ENCODE peak calls at places on chromosomes 7 and 10, in seven cellular contexts. F is mucosa of descending colon, R is body of pancreas, M is BE2C, S is neural progenitor cell, D is thoracic aorta, G is IMR-90. O is an unnamed sample. For H3K36me3 and H3K4me1, the result is how much of the 10 kb centered on the place peaks cover.

GRCh38 chr10:86646933-86647332 is 7.4 kb upstream of the OPN4 start:
- DNase-seq in F (no peak), R (no peak), M (no peak), S (no peak), D (no peak), G (no peak), O (no peak)

GRCh38 chr7:27194641-27195379 is 5.1 kb downstream of the HOXA13 start:
- DNase-seq in F (peak), R (no peak), M (no peak), S (no peak), D (no peak), G (no peak), O (no peak)

GRCh38 chr7:92633211-92633906 is 43.2 kb upstream of the FAM133B start:
- DNase-seq in F (no peak), R (no peak), M (peak), S (no peak), D (no peak), G (peak), O (peak)

GRCh38 chr7:158495256-158495655 is 92.4 kb downstream of the PTPRN2 start:
- DNase-seq in F (no peak), R (no peak), M (no peak), S (peak), D (no peak), G (no peak), O (no peak)

GRCh38 chr7:117405519-117405918 is 21.8 kb downstream of the ASZ1 start:
- DNase-seq in F (no peak), R (no peak), M (no peak), S (peak), D (no peak), G (no peak), O (no peak)

GRCh38 chr7:108181073-108181985 is 51.2 kb upstream of the LAMB4 start:
- DNase-seq in F (no peak), R (no peak), M (no peak), S (peak), D (no peak), G (peak), O (peak)

GRCh38 chr10:73906524-73907447 is 4.1 kb upstream of the PLAU start:
- DNase-seq in F (peak), R (peak), M (no peak), S (peak), D (peak), G (peak), O (no peak)

GRCh38 chr10:46528171-46528671 is 28.2 kb downstream of the GPRIN2 start:
- DNase-seq in F (peak), R (no peak), M (no peak), S (no peak), D (no peak), G (no peak), O (no peak)

GRCh38 chr10:29007748-29008610 is 280.9 kb upstream of the LYZL1 start:
- DNase-seq in F (no peak), R (peak), M (peak), S (no peak), D (no peak), G (no peak), O (no peak)

GRCh38 chr7:31027161-31027965 is 24.7 kb upstream of the ADCYAP1R1 start:
- DNase-seq in F (peak), R (no peak), M (peak), S (peak), D (no peak), G (no peak), O (no peak)

GRCh38 chr10:4246881-4247358 is 461.9 kb upstream of the KLF6 start:
- DNase-seq in F (no peak), R (no peak), M (no peak), S (no peak), D (no peak), G (peak), O (no peak)

GRCh38 chr10:6647811-6648526 is 67.9 kb upstream of the PRKCQ start:
- DNase-seq in F (peak), R (peak), M (peak), S (peak), D (no peak), G (no peak), O (peak)

GRCh38 chr7:148014473-148014872 is 576.1 kb upstream of the C7orf33 start:
- DNase-seq in F (no peak), R (no peak), M (no peak), S (no peak), D (no peak), G (no peak), O (no peak)

GRCh38 chr7:151175793-151176311 is 8.4 kb upstream of the GBX1 start:
- DNase-seq in F (no peak), R (no peak), M (no peak), S (no peak), D (no peak), G (no peak), O (no peak)

GRCh38 chr7:80764132-80764531 is 125.7 kb downstream of the CD36 start:
- DNase-seq in F (no peak), R (no peak), M (peak), S (peak), D (no peak), G (no peak), O (no peak)

GRCh38 chr10:114645729-114646128 is 12.3 kb downstream of the ABLIM1 start:
- DNase-seq in F (no peak), R (no peak), M (no peak), S (no peak), D (no peak), G (no peak), O (no peak)

GRCh38 chr7:138828302-138828701 is 30.3 kb upstream of the ATP6V0A4 start:
- DNase-seq in F (no peak), R (no peak), M (no peak), S (no peak), D (no peak), G (no peak), O (no peak)

GRCh38 chr10:71218833-71219120 is 6.4 kb downstream of the UNC5B start:
- DNase-seq in F (no peak), R (no peak), M (peak), S (no peak), D (no peak), G (no peak), O (no peak)

GRCh38 chr7:5692112-5692844 is 89.2 kb downstream of the RNF216 start:
- DNase-seq in F (peak), R (peak), M (peak), S (no peak), D (peak), G (peak), O (no peak)

GRCh38 chr10:18221123-18221522 is 80.9 kb downstream of the CACNB2 start:
- DNase-seq in F (no peak), R (no peak), M (no peak), S (no peak), D (no peak), G (peak), O (no peak)

GRCh38 chr7:155223503-155223902 is 74.2 kb upstream of the INSIG1 start:
- DNase-seq in F (no peak), R (no peak), M (no peak), S (no peak), D (no peak), G (no peak), O (no peak)

GRCh38 chr7:157271315-157271990 is 65.4 kb upstream of the DNAJB6 start:
- DNase-seq in F (peak), R (no peak), M (no peak), S (no peak), D (no peak), G (peak), O (no peak)

GRCh38 chr7:54544356-54545240 is 2.4 kb downstream of the VSTM2A start:
- DNase-seq in F (no peak), R (no peak), M (peak), S (peak), D (no peak), G (no peak), O (no peak)

GRCh38 chr7:2030475-2031456 is 202.0 kb downstream of the MAD1L1 start:
- DNase-seq in F (peak), R (peak), M (peak), S (no peak), D (no peak), G (no peak), O (no peak)

GRCh38 chr7:24388212-24388611 is 104.2 kb downstream of the NPY start:
- DNase-seq in F (no peak), R (peak), M (no peak), S (no peak), D (no peak), G (no peak), O (no peak)
- H3K36me3 ChIP-seq in F (under half), R (under half), M (under half), S (under half), D (under half), G (under half), O (under half)

DNA sequence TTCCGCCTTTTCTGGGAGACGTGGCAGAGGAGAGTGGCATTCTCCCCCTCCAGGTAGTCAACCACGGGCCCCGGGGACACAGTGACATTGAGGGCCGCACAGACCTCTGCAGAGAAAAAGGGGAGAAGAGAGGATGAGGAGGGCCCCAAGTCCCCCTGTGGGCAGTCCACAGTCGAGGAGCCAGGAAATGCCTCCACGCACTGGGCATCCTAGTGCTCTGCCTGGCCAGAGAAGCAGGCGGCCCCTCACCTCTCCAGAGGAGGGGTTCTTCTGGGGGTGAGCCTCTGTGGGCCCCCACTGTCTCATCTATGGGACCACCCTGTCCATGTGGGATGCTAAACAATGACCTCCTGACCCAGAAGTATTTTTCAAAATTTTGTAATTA is 7.4 kb downstream of the VSTM4 start:
- DNase-seq in F (no peak), R (no peak), M (no peak), S (no peak), D (no peak), G (no peak), O (no peak)
- H3K4me1 ChIP-seq in F (under half), R (under half), M (under half), S (under half), D (half or more), G (under half), O (under half)

DNA sequence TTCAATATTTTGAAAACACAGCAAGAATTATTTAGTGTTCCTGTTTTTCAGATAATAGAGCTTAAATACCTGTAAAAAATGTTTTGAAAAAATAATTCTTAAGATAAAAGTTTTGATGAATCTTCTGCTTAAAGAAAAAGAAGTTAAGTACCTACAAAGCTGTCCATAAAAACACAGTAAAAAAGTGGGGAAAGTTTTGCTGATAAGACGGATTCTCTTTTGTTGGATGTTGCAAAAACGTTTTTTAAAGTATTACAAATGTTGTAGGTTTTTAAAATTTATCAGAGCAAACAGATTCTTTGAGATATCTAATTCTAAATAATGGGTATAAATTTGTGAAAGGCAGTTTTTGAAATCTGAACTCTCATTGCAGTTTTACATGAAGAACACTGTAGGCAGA is 12.2 kb downstream of the DMTF1 start:
- DNase-seq in F (no peak), R (no peak), M (no peak), S (no peak), D (no peak), G (no peak), O (no peak)
- H3K36me3 ChIP-seq in F (under half), R (under half), M (half or more), S (under half), D (under half), G (under half), O (under half)

GRCh38 chr10:79092292-79092896 is 23.6 kb downstream of the ZMIZ1 start:
- DNase-seq in F (peak), R (no peak), M (no peak), S (no peak), D (no peak), G (no peak), O (no peak)
- H3K4me1 ChIP-seq in F (half or more), R (half or more), M (under half), S (under half), D (under half), G (half or more), O (under half)

GRCh38 chr7:47973739-47974138 is 5.7 kb downstream of the HUS1 start:
- DNase-seq in F (no peak), R (no peak), M (no peak), S (no peak), D (no peak), G (no peak), O (no peak)
- H3K36me3 ChIP-seq in F (under half), R (under half), M (half or more), S (under half), D (under half), G (under half), O (under half)

GRCh38 chr10:128060341-128060851 is 65.8 kb downstream of the MKI67 start:
- DNase-seq in F (no peak), R (no peak), M (no peak), S (no peak), D (no peak), G (no peak), O (no peak)
- H3K4me1 ChIP-seq in F (under half), R (under half), M (under half), S (under half), D (half or more), G (under half), O (under half)

O was measured in small intestine.